ENCODE peak calls at places on chromosomes 4 and X, in ten cellular contexts. F, C, S, O, U, G, K, N, L and Q are unnamed samples.

GRCh38 chr4:2785613-2786012 is 7.3 kb upstream of the SH3BP2 start:
- DNase-seq in C (no peak), O (no peak), U (no peak), K (peak; percentile 38), G (no peak), L (no peak), F (peak; percentile 65), N (no peak), S (peak; percentile 51), Q (peak; percentile 53)

GRCh38 chrX:136055651-136056221 is 70.5 kb downstream of the SLC9A6 start:
- DNase-seq in F (no peak), K (no peak), N (peak; percentile 13), L (no peak), S (no peak), C (no peak), O (no peak), U (no peak), G (peak; percentile 47), Q (no peak)

GRCh38 chr4:95638920-95639501 is 90.2 kb upstream of the UNC5C start:
- DNase-seq in K (no peak), L (no peak), C (no peak), S (no peak), F (no peak), O (no peak), N (no peak), U (no peak), G (peak; percentile 58), Q (no peak)

GRCh38 chr4:88757776-88758175 is 60.1 kb upstream of the NAP1L5 start:
- DNase-seq in C (no peak), L (no peak), O (no peak), N (no peak), S (no peak), K (no peak), G (no peak), U (no peak), F (no peak), Q (no peak)

GRCh38 chrX:115264009-115264408 is 25.5 kb upstream of the LUZP4 start:
- DNase-seq in U (no peak), F (no peak), K (no peak), C (no peak), G (no peak), L (no peak), O (no peak), S (no peak), N (no peak), Q (no peak)

GRCh38 chr4:4396628-4397440 is 9.9 kb downstream of the NSG1 start:
- DNase-seq in F (no peak), K (no peak), L (no peak), C (no peak), N (no peak), U (no peak), O (no peak), S (no peak), G (peak; percentile 84), Q (no peak)

GRCh38 chrX:11480626-11481025 is 185.1 kb downstream of the ARHGAP6 start:
- DNase-seq in K (no peak), N (no peak), S (no peak), C (no peak), O (no peak), G (peak; percentile 9), L (no peak), U (no peak), F (no peak), Q (no peak)

GRCh38 chr4:11013265-11013664 is 328.7 kb upstream of the CLNK start:
- DNase-seq in C (no peak), F (no peak), S (no peak), L (no peak), K (no peak), G (no peak), O (no peak), U (no peak), N (no peak), Q (no peak)

GRCh38 chrX:88612870-88613329 is 134.1 kb upstream of the CPXCR1 start:
- DNase-seq in O (no peak), K (no peak), F (no peak), S (peak; percentile 53), U (no peak), C (no peak), G (no peak), L (no peak), N (no peak), Q (no peak)

GRCh38 chrX:39212456-39212855 is 411.2 kb downstream of the MID1IP1 start:
- DNase-seq in G (no peak), F (no peak), K (no peak), O (no peak), U (no peak), L (no peak), S (no peak), C (no peak), N (no peak), Q (no peak)

GRCh38 chrX:1391370-1391706 is 575 bp downstream of the SLC25A6 start:
- DNase-seq in G (no peak), S (peak; percentile 91), O (peak; percentile 96), U (no peak), F (peak; percentile 96), C (no peak), N (no peak), K (no peak), L (peak; percentile 56), Q (peak; percentile 86)

GRCh38 chrX:17738002-17738713 is 865 bp downstream of the SCML1 start:
- DNase-seq in F (peak; percentile 15), N (no peak), O (no peak), G (peak; percentile 14), K (peak; percentile 78), S (peak; percentile 77), C (peak; percentile 52), L (no peak), U (peak; percentile 42), Q (peak; percentile 81)

GRCh38 chr4:10534820-10535219 is 77.6 kb upstream of the ZNF518B start:
- DNase-seq in U (no peak), N (no peak), O (no peak), K (no peak), G (no peak), L (no peak), F (peak; percentile 38), S (no peak), C (no peak), Q (no peak)

GRCh38 chr4:47490550-47490949 is 5.5 kb downstream of the ATP10D start:
- DNase-seq in G (peak; percentile 32), C (no peak), S (peak; percentile 60), U (no peak), K (no peak), N (no peak), F (no peak), O (no peak), L (no peak), Q (no peak)

GRCh38 chr4:112348488-112349158 is 51.5 kb downstream of the ALPK1 start:
- DNase-seq in L (peak; percentile 8), N (no peak), F (no peak), S (peak; percentile 93), O (no peak), K (no peak), C (no peak), U (no peak), G (peak; percentile 37), Q (no peak)

GRCh38 chr4:78612398-78613005 is 60.9 kb downstream of the ANXA3 start:
- DNase-seq in C (peak; percentile 43), U (no peak), N (no peak), L (no peak), O (no peak), F (peak; percentile 14), K (no peak), S (no peak), G (peak; percentile 62), Q (no peak)

GRCh38 chrX:69119122-69119521 is 46.1 kb downstream of the PJA1 start:
- DNase-seq in S (no peak), U (no peak), F (no peak), O (no peak), G (no peak), C (no peak), L (no peak), K (no peak), N (no peak), Q (no peak)

GRCh38 chrX:12814434-12814833 is 23.2 kb downstream of the PRPS2 start:
- DNase-seq in N (no peak), L (no peak), F (peak; percentile 58), K (peak; percentile 12), C (peak; percentile 23), U (peak; percentile 37), G (peak; percentile 47), O (no peak), S (peak; percentile 64), Q (peak; percentile 33)

GRCh38 chrX:119505945-119506344 is 37.7 kb downstream of the SLC25A5 start:
- DNase-seq in N (no peak), S (peak; percentile 5), O (no peak), L (no peak), U (no peak), G (no peak), K (no peak), F (no peak), C (no peak), Q (no peak)

GRCh38 chr4:41133619-41134018 is 80.7 kb downstream of the APBB2 start:
- DNase-seq in O (no peak), F (no peak), K (no peak), L (no peak), S (peak; percentile 91), N (no peak), C (no peak), U (no peak), G (no peak), Q (no peak)

GRCh38 chr4:137370699-137371098 is 161.6 kb downstream of the PCDH18 start:
- DNase-seq in S (no peak), L (no peak), K (no peak), G (no peak), F (no peak), N (no peak), C (no peak), O (no peak), U (no peak), Q (no peak)

GRCh38 chr4:171759274-171759673 is 53.9 kb upstream of the GALNTL6 start:
- DNase-seq in S (no peak), G (no peak), C (no peak), U (no peak), L (no peak), K (no peak), O (no peak), F (no peak), N (no peak), Q (no peak)

GRCh38 chr4:54281060-54281781 is 52.1 kb downstream of the PDGFRA start:
- DNase-seq in U (no peak), O (no peak), S (no peak), F (no peak), K (no peak), C (no peak), L (peak; percentile 22), G (peak; percentile 87), N (peak; percentile 70), Q (no peak)

GRCh38 chr4:84967292-84967651 is 782 bp upstream of the WDFY3 start:
- DNase-seq in L (no peak), K (no peak), S (no peak), G (peak; percentile 42), F (no peak), U (no peak), N (no peak), C (no peak), O (no peak), Q (no peak)

GRCh38 chr4:71545168-71545567 is 206.3 kb downstream of the SLC4A4 start:
- DNase-seq in S (no peak), G (no peak), N (no peak), K (no peak), L (no peak), U (no peak), F (no peak), C (peak; percentile 56), O (no peak), Q (no peak)

GRCh38 chrX:104427693-104428092 is 138.3 kb upstream of the IL1RAPL2 start:
- DNase-seq in S (no peak), G (peak; percentile 18), F (no peak), U (no peak), L (no peak), C (no peak), N (no peak), K (no peak), O (no peak), Q (no peak)

GRCh38 chr4:95835672-95836071 is 4.2 kb upstream of the PDHA2 start:
- DNase-seq in S (no peak), N (no peak), F (no peak), O (no peak), U (no peak), C (peak; percentile 2), K (no peak), L (no peak), G (no peak), Q (no peak)

GRCh38 chrX:37755073-37755472 is 24.8 kb upstream of the CYBB start:
- DNase-seq in N (no peak), U (no peak), L (no peak), K (peak; percentile 43), O (no peak), F (no peak), C (no peak), S (no peak), G (no peak), Q (peak; percentile 48)